ENCODE peak calls at places on chromosomes 6 and 20, in eight cellular contexts. V, H, R, Q, K, Y, L and Z are unnamed samples.

GRCh38 chr6:137873273-137873762 is 6.3 kb downstream of the TNFAIP3 start:
- DNase-seq in H (peak), L (peak), V (peak), Y (peak), Q (peak), K (no peak), R (peak), Z (peak)

GRCh38 chr20:39381598-39381997 is 419.5 kb downstream of the DHX35 start:
- DNase-seq in H (no peak), K (no peak), Q (no peak), R (no peak), V (no peak), Y (no peak), L (no peak), Z (no peak)

GRCh38 chr6:43579171-43579570 is 3.2 kb downstream of the POLH start:
- DNase-seq in V (no peak), Y (no peak), R (no peak), K (no peak), H (peak), L (no peak), Q (peak), Z (no peak)

GRCh38 chr6:18280084-18280483 is 15.8 kb upstream of the DEK start:
- DNase-seq in K (no peak), Q (peak), V (no peak), Y (no peak), H (peak), L (no peak), R (no peak), Z (no peak)

GRCh38 chr6:131116755-131117360 is 18.4 kb upstream of the AKAP7 start:
- DNase-seq in Y (peak), R (no peak), L (no peak), H (peak), Q (peak), V (peak), K (no peak), Z (peak)

GRCh38 chr6:3426091-3426780 is 30.6 kb downstream of the SLC22A23 start:
- DNase-seq in Q (no peak), V (no peak), R (no peak), L (no peak), H (no peak), K (no peak), Y (no peak), Z (no peak)

GRCh38 chr6:133977983-133978895 is 25.2 kb downstream of the TBPL1 start:
- DNase-seq in Y (peak), Q (peak), R (peak), H (peak), L (no peak), K (no peak), V (no peak), Z (peak)

GRCh38 chr6:134247271-134247833 is 70.6 kb downstream of the SGK1 start:
- DNase-seq in L (no peak), H (no peak), R (no peak), K (no peak), Q (no peak), Y (no peak), V (peak), Z (no peak)

GRCh38 chr6:134589512-134589911 is 271.6 kb upstream of the SGK1 start:
- DNase-seq in Q (peak), K (peak), H (peak), L (no peak), V (no peak), R (peak), Y (no peak), Z (peak)

GRCh38 chr6:7163661-7164071 is 55.9 kb downstream of the RREB1 start:
- DNase-seq in Q (no peak), Y (no peak), R (no peak), L (no peak), K (no peak), V (no peak), H (no peak), Z (no peak)

GRCh38 chr6:37862992-37863391 is 43.5 kb downstream of the ZFAND3 start:
- DNase-seq in V (no peak), Q (peak), L (no peak), Y (no peak), K (no peak), R (no peak), H (peak), Z (peak)

GRCh38 chr20:49367113-49367512 is 89.3 kb upstream of the ZNFX1 start:
- DNase-seq in V (no peak), H (no peak), K (no peak), Y (no peak), R (no peak), Q (no peak), L (no peak), Z (no peak)

GRCh38 chr6:14270925-14271791 is 153.6 kb downstream of the CD83 start:
- DNase-seq in V (no peak), L (no peak), Y (no peak), Q (peak), H (peak), R (no peak), K (peak), Z (peak)

GRCh38 chr6:157339432-157339831 is 16.1 kb upstream of the TMEM242 start:
- DNase-seq in H (no peak), R (no peak), V (no peak), Y (no peak), L (no peak), Q (no peak), K (no peak), Z (no peak)

GRCh38 chr6:6915813-6916547 is 191.8 kb upstream of the RREB1 start:
- DNase-seq in L (no peak), Y (peak), V (no peak), R (no peak), K (no peak), Q (peak), H (peak), Z (peak)

GRCh38 chr20:31936430-31936829 is 15.4 kb downstream of the PDRG1 start:
- DNase-seq in H (no peak), R (no peak), L (no peak), V (no peak), Q (no peak), K (no peak), Y (no peak), Z (no peak)

GRCh38 chr20:2204021-2204420 is 91.8 kb upstream of the TGM3 start:
- DNase-seq in K (no peak), R (no peak), Y (no peak), H (no peak), L (no peak), V (no peak), Q (no peak), Z (no peak)

GRCh38 chr20:34030453-34030852 is 36.7 kb downstream of the RALY start:
- DNase-seq in R (no peak), K (no peak), L (no peak), H (no peak), Y (no peak), Q (no peak), V (no peak), Z (no peak)

GRCh38 chr6:168007592-168008338 is 10.3 kb downstream of the KIF25 start:
- DNase-seq in Y (peak), V (no peak), K (peak), Q (peak), R (peak), H (peak), L (no peak), Z (peak)

GRCh38 chr20:46767127-46767761 is 57.8 kb downstream of the SLC2A10 start:
- DNase-seq in Q (peak), K (no peak), R (peak), Y (peak), V (peak), L (no peak), H (peak), Z (no peak)
- TF ChIP-seq CTCF in Q (peak), K (peak), R (peak), Y (peak), V (peak), L (peak), H (peak), Z (peak)

GRCh38 chr20:59938221-59938620 is 1.9 kb downstream of the PPP1R3D start:
- DNase-seq in V (no peak), R (no peak), Q (peak), L (no peak), Y (no peak), H (peak), K (no peak), Z (no peak)

GRCh38 chr20:59939879-59940128 is 301 bp downstream of the PPP1R3D start:
- DNase-seq in K (no peak), Q (peak), Y (no peak), H (no peak), R (no peak), V (peak), L (peak), Z (no peak)

GRCh38 chr20:59939052-59939878 is 840 bp downstream of the PPP1R3D start:
- DNase-seq in L (peak), Q (no peak), H (no peak), V (peak), K (no peak), Y (no peak), R (no peak), Z (no peak)

GRCh38 chr20:59937150-59937549 is 3.0 kb downstream of the PPP1R3D start:
- DNase-seq in V (no peak), L (no peak), Q (no peak), K (no peak), H (peak), R (no peak), Y (no peak), Z (no peak)

DNA sequence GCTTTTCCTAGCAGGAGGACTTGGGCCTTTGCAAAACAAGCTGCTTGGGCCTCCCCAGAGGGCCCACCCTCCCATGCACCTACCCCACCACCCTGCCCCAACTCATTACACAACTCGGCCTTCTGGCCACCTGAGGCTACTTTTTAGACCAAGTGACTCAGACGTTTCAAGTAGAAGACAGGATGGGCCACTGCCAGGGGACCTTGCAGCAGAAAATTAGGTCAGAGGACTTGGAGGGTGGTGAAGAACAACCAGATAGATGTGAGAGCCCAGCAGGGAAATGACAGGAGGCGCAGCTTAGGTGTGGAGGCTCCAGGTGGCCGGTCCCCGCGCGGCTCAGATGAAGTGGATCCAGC is 1.4 kb downstream of the PPP1R3D start:
- DNase-seq in R (no peak), H (peak), Q (peak), Y (no peak), V (peak), K (no peak), L (peak), Z (no peak)
- H3K4me3 ChIP-seq in R (peak), H (peak), Q (peak), Y (peak), V (no peak), K (peak), L (peak), Z (no peak)

GRCh38 chr6:25415701-25416100 is 136.5 kb downstream of the CARMIL1 start:
- DNase-seq in K (no peak), L (no peak), V (no peak), R (no peak), Y (no peak), H (no peak), Q (no peak), Z (no peak)
- TF ChIP-seq CTCF in K (no peak), L (no peak), V (no peak), R (no peak), Y (no peak), H (no peak), Q (no peak), Z (no peak)

DNA sequence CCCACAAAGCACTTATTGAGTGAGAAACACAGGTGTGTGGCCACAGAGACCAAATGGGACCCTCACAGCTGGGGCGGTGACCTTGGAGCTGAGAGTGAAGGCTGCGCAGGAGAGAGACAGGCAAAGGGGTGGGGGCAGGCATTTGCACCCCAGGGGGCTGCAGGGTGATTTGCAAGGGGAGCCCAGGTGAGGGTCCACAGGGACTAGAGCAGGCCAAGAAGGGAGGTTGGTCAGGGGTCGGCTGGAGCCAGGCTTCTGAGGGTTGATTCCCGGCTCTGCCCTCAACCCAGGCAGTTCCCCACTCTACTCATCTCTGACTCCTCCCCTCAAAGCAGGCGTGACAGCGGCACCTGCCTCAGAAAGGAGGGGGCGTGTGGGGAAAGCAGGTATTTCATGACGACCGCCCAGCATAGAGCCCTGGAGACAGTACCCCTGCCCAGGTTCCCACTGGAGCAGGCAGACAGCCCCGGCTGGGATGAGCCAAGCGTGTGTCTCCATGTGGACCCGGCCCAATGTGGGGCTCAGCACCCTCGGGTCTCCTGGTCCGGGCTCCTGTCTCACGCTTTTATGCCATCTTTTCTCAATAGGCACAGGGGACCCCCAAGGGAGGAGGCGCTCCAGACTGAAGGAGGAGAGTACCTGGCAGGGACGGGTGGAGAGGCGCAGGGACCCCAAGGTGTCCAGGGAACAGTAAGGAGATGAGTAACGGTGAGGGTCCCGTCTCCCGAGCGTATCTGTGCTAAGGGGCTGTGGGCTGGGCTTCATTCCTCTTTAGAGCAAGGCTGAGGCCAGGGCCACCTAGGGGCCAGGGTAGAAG is 3.1 kb upstream of the MRGBP start:
- DNase-seq in H (no peak), Y (no peak), L (peak), R (no peak), K (no peak), Q (no peak), V (no peak), Z (no peak)
- H3K4me3 ChIP-seq in H (no peak), Y (peak), L (no peak), R (no peak), K (no peak), Q (no peak), V (no peak), Z (no peak)